ENCODE peak calls at places on chromosome 2, in nine cellular contexts. Q is kidney epithelial cell, S is body of pancreas, U is fibroblast of pulmonary artery, I is right atrium auricular region, H is OCI-LY7, M is foreskin fibroblast, W is dorsolateral prefrontal cortex, P is brain microvascular endothelial cell. J is an unnamed sample.

GRCh38 chr2:220779918-220780317 is 792.2 kb downstream of the EPHA4 start:
- DNase-seq in I (no peak), W (no peak), S (no peak), H (no peak), U (peak; percentile 79), M (peak; percentile 83), P (peak; percentile 25), Q (peak; percentile 53), J (peak; percentile 43)

GRCh38 chr2:72157871-72158771 is 10.5 kb upstream of the CYP26B1 start:
- DNase-seq in I (peak; percentile 51), Q (no peak), P (no peak), H (peak; percentile 13), U (no peak), W (no peak), M (no peak), S (no peak), J (no peak)

GRCh38 chr2:201483337-201483736 is 31.8 kb downstream of the STRADB start:
- DNase-seq in M (peak; percentile 67), P (no peak), Q (no peak), W (no peak), S (no peak), I (no peak), H (no peak), U (no peak), J (peak; percentile 17)

GRCh38 chr2:42770288-42771131 is 6.6 kb upstream of the OXER1 start:
- DNase-seq in U (peak; percentile 64), M (peak; percentile 54), I (no peak), H (peak; percentile 52), S (peak; percentile 45), P (peak; percentile 24), Q (no peak), W (no peak), J (peak; percentile 39)

GRCh38 chr2:170221317-170222288 is 43.7 kb downstream of the MYO3B start:
- DNase-seq in I (no peak), P (peak; percentile 34), M (peak; percentile 73), W (no peak), H (no peak), U (peak; percentile 47), S (no peak), Q (no peak), J (peak; percentile 56)

GRCh38 chr2:46749042-46749461 is 166.6 kb downstream of the MCFD2 start:
- DNase-seq in P (peak; percentile 74), M (peak; percentile 73), H (no peak), S (no peak), U (peak; percentile 89), Q (peak; percentile 37), I (no peak), W (no peak), J (peak; percentile 77)

GRCh38 chr2:119085613-119086012 is 72.9 kb downstream of the C1QL2 start:
- DNase-seq in M (no peak), U (no peak), W (no peak), I (no peak), Q (no peak), H (no peak), P (no peak), S (no peak), J (no peak)

GRCh38 chr2:241762933-241763369 is 13.7 kb upstream of the GAL3ST2 start:
- DNase-seq in P (no peak), H (no peak), M (no peak), Q (no peak), I (no peak), U (no peak), S (no peak), W (peak; percentile 15), J (no peak)

GRCh38 chr2:232861353-232861752 is 8.7 kb upstream of the SNORC start:
- DNase-seq in U (no peak), I (peak; percentile 38), M (no peak), H (no peak), W (no peak), Q (no peak), P (no peak), S (no peak), J (no peak)

GRCh38 chr2:229350117-229350805 is 79.2 kb upstream of the PID1 start:
- DNase-seq in U (no peak), I (no peak), S (no peak), W (no peak), M (peak; percentile 56), H (no peak), Q (no peak), P (no peak), J (no peak)

GRCh38 chr2:150538582-150539236 is 51.2 kb upstream of the RND3 start:
- DNase-seq in U (no peak), Q (no peak), W (no peak), P (no peak), S (no peak), H (no peak), I (no peak), M (peak; percentile 84), J (peak; percentile 83)

GRCh38 chr2:61707984-61708852 is 145.6 kb downstream of the FAM161A start:
- DNase-seq in Q (peak; percentile 69), S (peak; percentile 74), P (peak; percentile 73), M (peak; percentile 68), I (no peak), U (peak; percentile 12), H (no peak), W (no peak), J (no peak)

GRCh38 chr2:231707625-231708049 is 688 bp upstream of the PTMA start:
- DNase-seq in Q (no peak), W (no peak), M (peak; percentile 63), P (no peak), S (no peak), U (peak; percentile 55), I (no peak), H (no peak), J (peak; percentile 26)

GRCh38 chr2:3406501-3406900 is 27.0 kb downstream of the TRAPPC12 start:
- DNase-seq in Q (no peak), M (no peak), W (no peak), H (no peak), U (no peak), I (no peak), S (no peak), P (no peak), J (no peak)

GRCh38 chr2:96470636-96471035 is 34.5 kb downstream of the NEURL3 start:
- DNase-seq in W (no peak), Q (no peak), I (no peak), P (peak; percentile 4), U (peak; percentile 29), M (peak; percentile 35), S (peak; percentile 72), H (no peak), J (peak; percentile 2)

GRCh38 chr2:66869076-66869475 is 434.2 kb downstream of the MEIS1 start:
- DNase-seq in U (peak; percentile 61), S (no peak), P (peak; percentile 90), I (no peak), W (no peak), H (no peak), M (peak; percentile 89), Q (peak; percentile 32), J (peak; percentile 41)

GRCh38 chr2:172613035-172613434 is 57.1 kb downstream of the PDK1 start:
- DNase-seq in W (no peak), Q (no peak), I (no peak), M (peak; percentile 75), U (peak; percentile 18), S (no peak), H (no peak), P (no peak), J (peak; percentile 19)

GRCh38 chr2:104599802-104600510 is 254.0 kb upstream of the POU3F3 start:
- DNase-seq in H (no peak), W (no peak), S (no peak), Q (peak; percentile 55), M (peak; percentile 14), U (peak; percentile 47), I (no peak), P (peak; percentile 38), J (peak; percentile 35)

GRCh38 chr2:201182650-201183372 is at the start of gene CASP10:
- DNase-seq in Q (peak; percentile 29), M (peak; percentile 60), W (no peak), H (peak; percentile 42), U (peak; percentile 86), S (peak; percentile 22), I (no peak), P (peak; percentile 52), J (peak; percentile 39)

GRCh38 chr2:98086491-98087446 is at the start of gene VWA3B:
- DNase-seq in S (peak; percentile 74), H (peak; percentile 70), P (peak; percentile 47), W (peak; percentile 64), Q (no peak), I (no peak), M (peak; percentile 78), U (peak; percentile 11), J (peak; percentile 13)

DNA sequence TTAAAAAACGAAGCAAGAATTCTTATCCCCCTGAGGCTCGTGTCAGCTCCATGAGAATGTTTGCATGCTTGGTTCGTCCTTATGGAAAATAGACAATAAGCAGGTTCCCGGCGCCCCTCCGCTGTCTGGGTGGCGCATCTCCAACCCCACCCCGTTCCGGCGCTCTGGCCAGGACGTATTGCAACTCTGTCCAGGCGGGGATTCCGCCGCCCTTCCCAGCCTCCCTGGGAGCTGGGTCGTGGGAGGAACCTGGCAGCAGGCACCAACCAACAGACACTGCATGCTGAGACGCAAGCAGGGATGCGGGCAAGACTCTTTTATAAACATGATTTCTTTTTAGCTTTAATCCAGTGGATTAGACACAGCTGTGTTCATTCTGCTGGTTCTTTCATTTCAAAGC is 240.1 kb downstream of the SH3BP4 start:
- DNase-seq in S (no peak), U (peak; percentile 23), P (no peak), I (peak; percentile 44), M (peak; percentile 26), Q (no peak), W (no peak), H (no peak), J (peak; percentile 31)
- H3K4me3 ChIP-seq in S (no peak overlapping the region), U (peak overlapping the region; percentile 19), P (peak overlapping the region; percentile 2), I (no peak overlapping the region), M (peak overlapping the region; percentile 5), Q (no peak overlapping the region), W (peak overlapping the region; percentile 32), H (no peak overlapping the region), J (peak overlapping the region; percentile 41)

GRCh38 chr2:52976132-52976949 is 791.3 kb upstream of the CHAC2 start:
- DNase-seq in I (no peak), Q (no peak), U (peak; percentile 19), M (peak; percentile 17), P (peak; percentile 33), W (no peak), H (peak; percentile 16), S (peak; percentile 20), J (no peak)
- TF ChIP-seq CTCF in I (no peak), Q (peak; percentile 79), U (peak; percentile 67), M (peak; percentile 29), P (peak; percentile 83), W (no peak), H (peak; percentile 68), S (peak; percentile 56), J (peak; percentile 42)

DNA sequence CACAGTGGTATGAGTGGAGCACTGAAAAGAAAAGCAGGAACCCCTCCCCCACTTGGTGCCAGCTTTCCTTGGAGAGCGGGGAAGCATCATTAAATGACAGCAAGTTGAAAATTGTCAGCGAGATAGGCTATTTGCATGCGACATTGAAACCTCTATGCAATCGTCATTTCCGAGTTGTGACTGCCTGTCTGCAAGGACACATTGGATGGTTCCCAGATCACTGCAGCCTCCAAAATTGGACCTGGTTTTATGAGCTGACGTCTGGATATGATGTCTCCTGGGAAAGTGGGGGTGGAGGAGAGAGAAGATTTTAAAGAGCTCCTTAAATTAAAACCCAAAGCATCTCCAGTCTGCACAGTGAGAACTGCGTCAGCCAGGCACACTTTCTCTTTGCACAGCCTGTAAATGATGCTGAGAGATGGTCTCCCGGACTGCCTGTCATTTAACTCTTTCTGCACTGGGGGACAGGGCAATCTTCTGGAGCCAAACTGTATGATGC is 57.8 kb upstream of the KIF5C start:
- DNase-seq in U (peak; percentile 35), M (no peak), Q (no peak), S (no peak), W (peak; percentile 58), P (no peak), I (no peak), H (peak; percentile 5), J (no peak)
- H3K4me3 ChIP-seq in U (no peak overlapping the region), M (no peak overlapping the region), Q (no peak overlapping the region), S (no peak overlapping the region), W (peak overlapping the region; percentile 55), P (no peak overlapping the region), I (peak overlapping the region; percentile 5), H (peak overlapping the region; percentile 42), J (peak overlapping the region; percentile 34)

GRCh38 chr2:69159988-69160387 is 147.0 kb downstream of the ANTXR1 start:
- DNase-seq in I (no peak), W (no peak), Q (no peak), S (no peak), P (no peak), H (no peak), U (no peak), M (no peak), J (no peak)
- TF ChIP-seq CTCF in I (no peak), W (no peak), Q (no peak), S (no peak), P (no peak), H (no peak), U (no peak), M (no peak), J (no peak)

J was measured in AG10803.